ENCODE peak calls at places on chromosome 9, in four cellular contexts. R is H9, F is H1, Y is IMR-90. Z is an unnamed sample.

GRCh38 chr9:104094534-104095020 is 468 bp downstream of the SMC2 start:
- DNase-seq in R (no peak), F (no peak), Y (no peak), Z (no peak)

GRCh38 chr9:75378036-75378435 is 289.7 kb downstream of the OSTF1 start:
- DNase-seq in R (no peak), F (no peak), Y (no peak), Z (peak; percentile 18)

GRCh38 chr9:137058651-137059234 is 4.9 kb upstream of the ENTPD2 start:
- DNase-seq in R (no peak), F (no peak), Y (no peak), Z (no peak)

GRCh38 chr9:121363586-121363961 is 6.5 kb downstream of the STOM start:
- DNase-seq in R (no peak), F (no peak), Y (no peak), Z (no peak)

GRCh38 chr9:123637940-123638634 is 282.1 kb downstream of the CRB2 start:
- DNase-seq in R (no peak), F (no peak), Y (peak; percentile 3), Z (peak; percentile 44)

GRCh38 chr9:108151161-108151586 is 661.6 kb upstream of the KLF4 start:
- DNase-seq in R (no peak), F (no peak), Y (peak; percentile 60), Z (no peak)

GRCh38 chr9:113589890-113590289 is 126.4 kb downstream of the RGS3 start:
- DNase-seq in R (no peak), F (no peak), Y (peak; percentile 66), Z (peak; percentile 62)

GRCh38 chr9:136697146-136697820 is 10.0 kb upstream of the AGPAT2 start:
- DNase-seq in R (no peak), F (no peak), Y (no peak), Z (no peak)

GRCh38 chr9:71120439-71121247 is 778 bp downstream of the TRPM3 start:
- DNase-seq in R (peak; percentile 34), F (peak; percentile 38), Y (no peak), Z (peak; percentile 35)

GRCh38 chr9:94799578-94800264 is 73.2 kb downstream of the AOPEP start:
- DNase-seq in R (no peak), F (no peak), Y (peak; percentile 75), Z (peak; percentile 61)

GRCh38 chr9:22103650-22104575 is 94.8 kb upstream of the CDKN2B start:
- DNase-seq in R (no peak), F (no peak), Y (peak; percentile 75), Z (no peak)

GRCh38 chr9:85510830-85511504 is 230.8 kb downstream of the AGTPBP1 start:
- DNase-seq in R (no peak), F (no peak), Y (no peak), Z (no peak)

GRCh38 chr9:127333326-127334064 is 63.5 kb upstream of the SLC2A8 start:
- DNase-seq in R (no peak), F (no peak), Y (no peak), Z (no peak)

GRCh38 chr9:122941560-122942234 is 877 bp downstream of the RABGAP1 start:
- DNase-seq in R (no peak), F (no peak), Y (peak; percentile 76), Z (peak; percentile 67)

GRCh38 chr9:86843182-86843581 is 104.1 kb downstream of the GAS1 start:
- DNase-seq in R (no peak), F (no peak), Y (peak; percentile 19), Z (no peak)

GRCh38 chr9:27118916-27119315 is 9.9 kb downstream of the TEK start:
- DNase-seq in R (no peak), F (no peak), Y (peak; percentile 78), Z (no peak)

GRCh38 chr9:116895956-116896355 is 208.9 kb downstream of the TRIM32 start:
- DNase-seq in R (no peak), F (no peak), Y (no peak), Z (no peak)

GRCh38 chr9:34982352-34982751 is 7.2 kb upstream of the DNAJB5 start:
- DNase-seq in R (no peak), F (no peak), Y (no peak), Z (no peak)

GRCh38 chr9:36187414-36187813 is 3.3 kb upstream of the CLTA start:
- DNase-seq in R (no peak), F (no peak), Y (peak; percentile 92), Z (peak; percentile 91)

GRCh38 chr9:91580136-91580535 is 156.5 kb upstream of the NFIL3 start:
- DNase-seq in R (no peak), F (no peak), Y (peak; percentile 58), Z (peak; percentile 85)

GRCh38 chr9:82404484-82405280 is 416.1 kb downstream of the SPATA31D1 start:
- DNase-seq in R (no peak), F (no peak), Y (peak; percentile 64), Z (no peak)

GRCh38 chr9:77678136-77678535 is 30.0 kb upstream of the GNA14 start:
- DNase-seq in R (no peak), F (no peak), Y (no peak), Z (no peak)
- H3K4ac ChIP-seq in R (no peak overlapping the region), F (no peak overlapping the region), Y (no peak overlapping the region), Z (no peak overlapping the region)

DNA sequence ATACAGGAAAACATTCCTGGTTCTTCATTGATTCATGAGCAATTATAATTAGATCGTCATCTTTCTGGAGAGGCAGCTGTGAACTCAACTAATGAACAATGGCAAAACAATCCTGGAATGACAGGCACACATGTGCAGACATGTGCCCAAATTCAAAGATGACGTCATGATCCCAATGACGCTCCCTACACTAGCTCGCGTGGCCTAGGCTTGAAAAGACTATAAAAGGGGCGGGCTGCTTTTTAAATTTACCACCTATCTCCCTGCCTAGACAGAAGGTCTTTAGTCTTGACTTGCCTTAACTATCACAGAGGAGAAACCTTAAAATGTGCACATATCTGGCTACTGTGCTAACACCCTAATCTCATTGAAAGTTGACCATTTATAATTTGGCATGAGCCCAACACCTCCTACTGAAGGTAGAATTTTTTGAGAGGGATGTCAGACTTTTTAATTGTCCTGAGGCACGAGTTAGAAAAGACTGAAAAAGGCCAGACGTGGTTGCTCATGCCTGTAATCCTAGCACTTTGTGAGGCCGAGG is 88.2 kb downstream of the PRRT1B start:
- DNase-seq in R (no peak), F (no peak), Y (no peak), Z (no peak)
- H3K56ac ChIP-seq in R (no peak overlapping the region), F (no peak overlapping the region), Y (no peak overlapping the region), Z (no peak overlapping the region)

DNA sequence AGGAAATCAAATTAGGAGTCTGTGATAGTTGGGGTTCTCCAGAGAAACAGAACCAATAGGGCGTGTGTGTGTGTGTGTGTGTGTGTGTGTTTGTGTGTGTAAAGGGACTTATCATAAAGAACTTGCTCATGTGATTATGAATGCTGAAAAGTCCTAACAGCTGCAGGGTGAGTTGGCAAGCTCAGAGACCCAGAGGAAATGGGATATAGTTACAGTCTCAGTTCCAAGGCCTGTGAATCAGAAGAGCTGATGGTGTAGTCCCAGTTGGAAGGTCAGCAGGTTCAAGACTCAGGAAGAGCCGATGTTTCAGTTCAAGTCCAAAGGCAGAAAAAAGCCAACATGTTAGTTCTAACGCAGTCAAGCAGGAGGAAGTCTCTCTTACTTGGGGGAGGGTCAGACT is 214.2 kb downstream of the ELAVL2 start:
- DNase-seq in R (no peak), F (no peak), Y (no peak), Z (no peak)
- H3K4ac ChIP-seq in R (no peak overlapping the region), F (no peak overlapping the region), Y (no peak overlapping the region), Z (no peak overlapping the region)

GRCh38 chr9:4292781-4293180 is 7.1 kb downstream of the GLIS3 start:
- DNase-seq in R (no peak), F (no peak), Y (peak; percentile 17), Z (no peak)
- H3K56ac ChIP-seq in R (no peak overlapping the region), F (no peak overlapping the region), Y (peak overlapping the region; percentile 25), Z (no peak overlapping the region)

GRCh38 chr9:38384990-38385848 is 7.3 kb upstream of the ALDH1B1 start:
- DNase-seq in R (no peak), F (no peak), Y (no peak), Z (no peak)
- H3K4ac ChIP-seq in R (no peak overlapping the region), F (no peak overlapping the region), Y (peak overlapping the region; percentile 18), Z (no peak overlapping the region)

GRCh38 chr9:93549636-93550035 is 26.7 kb upstream of the PHF2 start:
- DNase-seq in R (no peak), F (no peak), Y (no peak), Z (no peak)
- H3K56ac ChIP-seq in R (no peak overlapping the region), F (no peak overlapping the region), Y (no peak overlapping the region), Z (no peak overlapping the region)

DNA sequence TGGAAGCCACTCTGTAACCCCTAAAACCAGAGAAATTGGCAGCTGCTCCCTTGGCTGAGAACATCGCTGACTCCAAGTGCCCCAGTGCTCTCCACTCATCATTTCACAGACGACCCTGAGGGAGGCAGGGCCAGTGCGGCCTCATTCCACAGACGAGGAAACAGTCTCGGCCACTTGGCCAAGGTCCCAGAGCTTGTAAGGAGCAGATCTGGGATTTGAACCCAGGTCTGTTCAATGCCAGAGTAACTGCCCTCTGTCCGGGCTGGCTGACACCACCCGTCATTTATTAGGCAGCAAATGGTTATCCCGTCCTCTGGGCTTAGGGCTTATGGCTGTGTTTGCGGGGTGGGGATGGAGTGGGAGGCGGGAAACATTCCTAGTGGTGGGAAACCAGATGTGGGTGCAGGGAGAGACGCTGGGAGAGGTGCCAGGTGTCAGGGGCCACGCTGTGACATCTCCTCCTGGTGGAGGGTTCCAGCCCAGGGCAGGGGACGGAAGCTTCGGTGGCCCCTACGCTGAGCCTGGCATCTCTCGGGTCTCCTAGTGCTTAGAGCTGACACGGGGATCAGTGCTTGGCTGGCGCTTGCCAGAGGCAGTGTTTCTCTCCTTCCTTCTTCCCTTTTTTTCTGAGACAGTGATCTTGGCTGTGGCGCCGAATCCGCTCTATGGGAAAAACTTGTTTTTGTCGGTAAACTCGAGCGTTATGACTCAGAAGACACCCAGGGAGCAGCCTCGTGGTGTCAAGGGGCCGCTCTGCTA is 20.1 kb upstream of the IER5L start:
- DNase-seq in R (no peak), F (no peak), Y (peak; percentile 63), Z (peak; percentile 72)
- H3K4ac ChIP-seq in R (no peak overlapping the region), F (no peak overlapping the region), Y (no peak overlapping the region), Z (no peak overlapping the region)

GRCh38 chr9:90100014-90100413 is 495.2 kb downstream of the GADD45G start:
- DNase-seq in R (no peak), F (no peak), Y (no peak), Z (peak; percentile 6)

GRCh38 chr9:90095682-90096081 is 490.9 kb downstream of the GADD45G start:
- DNase-seq in R (no peak), F (no peak), Y (no peak), Z (no peak)

GRCh38 chr9:90098456-90098855 is 493.6 kb downstream of the GADD45G start:
- DNase-seq in R (no peak), F (no peak), Y (no peak), Z (no peak)

GRCh38 chr9:90099262-90099982 is 494.6 kb downstream of the GADD45G start:
- DNase-seq in R (no peak), F (no peak), Y (peak; percentile 13), Z (peak; percentile 47)

GRCh38 chr9:90097237-90097636 is 492.4 kb downstream of the GADD45G start:
- DNase-seq in R (no peak), F (no peak), Y (no peak), Z (no peak)
- H3K56ac ChIP-seq in R (no peak overlapping the region), F (no peak overlapping the region), Y (no peak overlapping the region), Z (no peak overlapping the region)

Z was measured in mesendoderm.